ENCODE peak calls at places on chromosomes 16 and 17, in ten cellular contexts. W is left ventricle myocardium inferior; N is effector memory CD4-positive, alpha-beta T cell; Q is lower lobe of right lung; O is A549; Z is heart right ventricle; J is Caco-2; I is keratinocyte; E is adipocyte; T is neural progenitor cell. Y is an unnamed sample. For H3K4me1, the result is how much of the 10 kb centered on the place peaks cover.

GRCh38 chr16:1457489-1458245 is 13.3 kb upstream of the CCDC154 start:
- DNase-seq in W (no peak), N (no peak), Q (no peak), O (no peak), Z (peak), J (no peak), I (no peak), E (no peak), T (no peak), Y (no peak)

GRCh38 chr17:38851434-38851833 is 2.1 kb downstream of the RPL23 start:
- DNase-seq in W (no peak), N (no peak), Q (no peak), O (no peak), Z (no peak), J (no peak), I (no peak), E (no peak), T (no peak), Y (no peak)

GRCh38 chr16:1309888-1310831 is 724 bp downstream of the UBE2I start:
- DNase-seq in W (peak), N (peak), Q (peak), O (no peak), Z (peak), J (no peak), I (no peak), E (peak), T (no peak), Y (peak)

GRCh38 chr17:45114117-45114932 is 18.0 kb downstream of the PLCD3 start:
- DNase-seq in W (no peak), N (no peak), Q (no peak), O (no peak), Z (no peak), J (peak), I (no peak), E (no peak), T (no peak), Y (no peak)

GRCh38 chr17:36221187-36221586 is 10.3 kb downstream of the CCL4L2 start:
- DNase-seq in W (no peak), N (no peak), Q (no peak), O (no peak), Z (no peak), J (no peak), I (no peak), E (no peak), T (no peak), Y (no peak)

GRCh38 chr17:69361156-69361555 is 34.2 kb upstream of the ABCA5 start:
- DNase-seq in W (no peak), N (no peak), Q (no peak), O (no peak), Z (no peak), J (no peak), I (no peak), E (no peak), T (no peak), Y (no peak)

GRCh38 chr17:13425390-13425789 is 176.3 kb downstream of the HS3ST3A1 start:
- DNase-seq in W (no peak), N (no peak), Q (no peak), O (no peak), Z (no peak), J (no peak), I (no peak), E (no peak), T (no peak), Y (no peak)

GRCh38 chr17:47615766-47616424 is 33.8 kb upstream of the KPNB1 start:
- DNase-seq in W (no peak), N (no peak), Q (no peak), O (peak), Z (no peak), J (no peak), I (no peak), E (peak), T (peak), Y (no peak)

GRCh38 chr16:1772362-1772907 is at the start of gene EME2:
- DNase-seq in W (no peak), N (peak), Q (no peak), O (peak), Z (no peak), J (no peak), I (no peak), E (peak), T (peak), Y (no peak)

GRCh38 chr17:40106089-40106759 is 5.8 kb upstream of the NR1D1 start:
- DNase-seq in W (peak), N (no peak), Q (no peak), O (no peak), Z (no peak), J (no peak), I (no peak), E (no peak), T (no peak), Y (no peak)

GRCh38 chr17:5686246-5686645 is 101.9 kb upstream of the NLRP1 start:
- DNase-seq in W (no peak), N (no peak), Q (no peak), O (no peak), Z (no peak), J (no peak), I (no peak), E (no peak), T (no peak), Y (no peak)

GRCh38 chr16:67182288-67182687 is 1.5 kb downstream of the MATCAP1 start:
- DNase-seq in W (no peak), N (no peak), Q (no peak), O (no peak), Z (no peak), J (no peak), I (no peak), E (peak), T (no peak), Y (no peak)

GRCh38 chr17:8837438-8838075 is 29.9 kb downstream of the PIK3R6 start:
- DNase-seq in W (no peak), N (no peak), Q (no peak), O (no peak), Z (no peak), J (no peak), I (no peak), E (no peak), T (no peak), Y (no peak)

GRCh38 chr17:2688351-2689342 is 22.9 kb downstream of the CLUH start:
- DNase-seq in W (peak), N (no peak), Q (peak), O (no peak), Z (peak), J (peak), I (no peak), E (no peak), T (no peak), Y (peak)

GRCh38 chr16:21723532-21723931 is 59.8 kb downstream of the OTOA start:
- DNase-seq in W (no peak), N (no peak), Q (no peak), O (no peak), Z (no peak), J (no peak), I (no peak), E (no peak), T (no peak), Y (no peak)

GRCh38 chr17:53150101-53150698 is 672.5 kb upstream of the KIF2B start:
- DNase-seq in W (no peak), N (no peak), Q (no peak), O (peak), Z (no peak), J (no peak), I (no peak), E (no peak), T (peak), Y (no peak)

GRCh38 chr17:12180644-12181261 is 160.1 kb downstream of the MAP2K4 start:
- DNase-seq in W (no peak), N (no peak), Q (no peak), O (peak), Z (no peak), J (no peak), I (peak), E (peak), T (peak), Y (no peak)

GRCh38 chr16:10282367-10282766 is 100.1 kb upstream of the GRIN2A start:
- DNase-seq in W (no peak), N (no peak), Q (no peak), O (no peak), Z (no peak), J (no peak), I (no peak), E (no peak), T (no peak), Y (no peak)

GRCh38 chr17:71764507-71764906 is 356.3 kb upstream of the SOX9 start:
- DNase-seq in W (no peak), N (no peak), Q (no peak), O (peak), Z (no peak), J (peak), I (no peak), E (peak), T (peak), Y (no peak)

GRCh38 chr16:66534376-66534799 is 15.5 kb downstream of the TK2 start:
- DNase-seq in W (no peak), N (no peak), Q (no peak), O (no peak), Z (no peak), J (peak), I (no peak), E (no peak), T (no peak), Y (no peak)

GRCh38 chr17:27417596-27418365 is 38.5 kb upstream of the KSR1 start:
- DNase-seq in W (no peak), N (no peak), Q (no peak), O (no peak), Z (no peak), J (no peak), I (no peak), E (no peak), T (no peak), Y (no peak)

GRCh38 chr16:56119138-56119537 is 72.2 kb upstream of the GNAO1 start:
- DNase-seq in W (no peak), N (no peak), Q (no peak), O (no peak), Z (no peak), J (no peak), I (no peak), E (no peak), T (no peak), Y (no peak)

GRCh38 chr16:67449328-67449727 is 18.4 kb downstream of the HSD11B2 start:
- DNase-seq in W (peak), N (no peak), Q (no peak), O (no peak), Z (peak), J (no peak), I (no peak), E (no peak), T (no peak), Y (no peak)

GRCh38 chr17:33292981-33293867 is at the start of gene ASIC2:
- DNase-seq in W (no peak), N (no peak), Q (no peak), O (peak), Z (no peak), J (no peak), I (no peak), E (no peak), T (peak), Y (no peak)

GRCh38 chr17:57945999-57946797 is 9.0 kb downstream of the CUEDC1 start:
- DNase-seq in W (no peak), N (no peak), Q (no peak), O (no peak), Z (no peak), J (no peak), I (no peak), E (peak), T (no peak), Y (no peak)

GRCh38 chr17:77371117-77371887 is 230.5 kb downstream of the SEC14L1 start:
- DNase-seq in W (no peak), N (no peak), Q (peak), O (no peak), Z (no peak), J (no peak), I (no peak), E (peak), T (no peak), Y (no peak)

GRCh38 chr16:70395345-70395901 is 43.5 kb downstream of the ST3GAL2 start:
- DNase-seq in W (peak), N (peak), Q (peak), O (peak), Z (peak), J (peak), I (no peak), E (peak), T (peak), Y (no peak)

GRCh38 chr17:75371981-75372380 is 33.5 kb downstream of the GRB2 start:
- DNase-seq in W (no peak), N (no peak), Q (no peak), O (no peak), Z (no peak), J (no peak), I (no peak), E (no peak), T (no peak), Y (no peak)

GRCh38 chr17:50134206-50135110 is 4.5 kb upstream of the SAMD14 start:
- DNase-seq in W (no peak), N (no peak), Q (no peak), O (no peak), Z (no peak), J (no peak), I (no peak), E (no peak), T (no peak), Y (no peak)

GRCh38 chr17:40862985-40863733 is 3.9 kb downstream of the KRT12 start:
- DNase-seq in W (no peak), N (no peak), Q (no peak), O (no peak), Z (peak), J (no peak), I (no peak), E (no peak), T (peak), Y (no peak)

GRCh38 chr17:78529871-78530670 is 47.1 kb downstream of the DNAH17 start:
- DNase-seq in W (no peak), N (no peak), Q (peak), O (no peak), Z (no peak), J (no peak), I (no peak), E (no peak), T (no peak), Y (no peak)

GRCh38 chr16:17068524-17068923 is 402.2 kb downstream of the XYLT1 start:
- DNase-seq in W (no peak), N (no peak), Q (no peak), O (no peak), Z (no peak), J (no peak), I (no peak), E (no peak), T (no peak), Y (no peak)

GRCh38 chr17:15463363-15463762 is 4.1 kb downstream of the CDRT4 start:
- DNase-seq in W (peak), N (no peak), Q (no peak), O (peak), Z (no peak), J (no peak), I (no peak), E (peak), T (peak), Y (no peak)

GRCh38 chr17:44438634-44439033 is 49.2 kb upstream of the ITGA2B start:
- DNase-seq in W (no peak), N (no peak), Q (no peak), O (no peak), Z (no peak), J (no peak), I (no peak), E (no peak), T (peak), Y (no peak)

GRCh38 chr16:88387941-88388627 is 5.3 kb downstream of the ZNF469 start:
- DNase-seq in W (peak), N (no peak), Q (peak), O (peak), Z (peak), J (no peak), I (peak), E (peak), T (peak), Y (no peak)

GRCh38 chr16:17439580-17439979 is 31.2 kb downstream of the XYLT1 start:
- DNase-seq in W (no peak), N (no peak), Q (no peak), O (no peak), Z (no peak), J (no peak), I (no peak), E (no peak), T (no peak), Y (no peak)

GRCh38 chr16:75322706-75323105 is 71.3 kb upstream of the BCAR1 start:
- DNase-seq in W (no peak), N (no peak), Q (no peak), O (no peak), Z (no peak), J (no peak), I (no peak), E (peak), T (no peak), Y (no peak)

DNA sequence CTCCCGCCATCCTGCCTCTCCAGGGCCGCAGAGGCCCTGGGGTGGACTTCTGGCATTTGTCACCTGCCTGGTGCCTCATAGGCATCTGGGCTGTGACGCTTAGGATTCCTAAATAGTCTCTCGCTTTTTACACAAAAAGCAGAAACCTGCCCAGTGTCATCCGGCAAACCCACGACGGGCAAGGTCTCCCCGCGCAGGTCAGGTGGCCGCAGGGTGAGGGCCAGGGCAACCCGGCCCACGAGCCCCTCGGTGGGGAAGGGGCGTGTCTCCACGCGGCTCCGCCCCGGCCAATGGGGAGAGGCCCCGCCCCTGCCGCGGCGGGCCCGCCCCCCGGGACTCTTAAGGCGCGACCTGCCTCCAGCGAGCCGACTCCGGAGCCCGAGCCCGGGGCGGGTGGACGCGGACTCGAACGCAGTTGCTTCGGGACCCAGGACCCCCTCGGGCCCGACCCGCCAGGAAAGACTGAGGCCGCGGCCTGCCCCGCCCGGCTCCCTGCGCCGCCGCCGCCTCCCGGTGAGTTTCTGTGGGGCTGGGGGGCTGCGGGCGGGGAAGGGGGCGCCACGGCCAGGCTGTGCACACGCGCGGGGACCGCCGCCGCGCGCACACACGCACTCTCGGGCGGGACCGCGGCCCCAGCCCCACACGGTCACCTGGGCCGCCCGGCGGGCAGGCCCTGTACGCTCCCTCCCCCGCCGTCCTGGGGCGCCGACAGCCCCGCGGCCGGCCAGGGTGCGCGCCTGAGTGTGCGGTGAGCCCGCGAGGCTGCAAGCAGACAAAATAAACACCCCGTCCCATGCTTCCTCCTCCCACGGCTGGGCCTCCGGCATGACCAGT is at the start of gene VASN:
- DNase-seq in W (peak), N (peak), Q (peak), O (peak), Z (peak), J (peak), I (no peak), E (peak), T (peak), Y (peak)
- H3K4me1 ChIP-seq in W (half or more), N (under half), Q (half or more), O (half or more), Z (half or more), J (under half), I (under half), E (half or more), T (under half), Y (under half)

GRCh38 chr17:83028851-83029250 is 50.6 kb upstream of the METRNL start:
- DNase-seq in W (no peak), N (no peak), Q (no peak), O (no peak), Z (no peak), J (no peak), I (no peak), E (no peak), T (no peak), Y (no peak)
- H3K4me1 ChIP-seq in W (under half), N (under half), Q (under half), O (under half), Z (under half), J (under half), I (under half), E (under half), T (under half), Y (under half)

GRCh38 chr16:57628008-57628781 is at the start of gene ADGRG1:
- DNase-seq in W (peak), N (no peak), Q (peak), O (peak), Z (peak), J (no peak), I (peak), E (peak), T (peak), Y (peak)

GRCh38 chr16:57627184-57627871 is 1.1 kb upstream of the ADGRG1 start:
- DNase-seq in W (no peak), N (no peak), Q (no peak), O (peak), Z (no peak), J (no peak), I (no peak), E (peak), T (peak), Y (no peak)

GRCh38 chr16:57629516-57630401 is 1.3 kb downstream of the ADGRG1 start:
- DNase-seq in W (no peak), N (no peak), Q (no peak), O (no peak), Z (peak), J (no peak), I (no peak), E (no peak), T (no peak), Y (no peak)

GRCh38 chr16:57630402-57630787 is 2.0 kb downstream of the ADGRG1 start:
- DNase-seq in W (no peak), N (no peak), Q (no peak), O (no peak), Z (peak), J (no peak), I (no peak), E (no peak), T (no peak), Y (no peak)

DNA sequence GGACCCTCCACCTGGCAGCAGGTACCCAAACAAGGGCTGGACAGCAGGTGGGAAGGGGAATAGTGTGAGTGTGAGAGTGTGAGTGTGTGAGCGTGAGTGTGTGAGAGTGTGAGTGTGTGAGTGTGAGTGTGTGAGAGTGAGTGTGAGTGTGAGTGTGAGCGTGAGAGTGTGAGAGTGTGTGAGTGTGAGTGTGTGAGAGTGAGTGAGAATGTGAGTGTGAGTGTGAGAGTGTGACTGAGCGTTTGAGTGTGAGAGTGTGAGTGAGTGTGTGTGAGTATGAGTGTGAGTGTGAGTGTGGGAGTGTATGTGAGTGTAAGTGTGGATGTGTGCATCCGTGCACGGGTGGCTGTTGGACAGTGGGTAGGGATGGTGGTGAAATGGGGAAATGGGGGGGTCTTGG is 352 bp downstream of the ADGRG1 start:
- DNase-seq in W (no peak), N (no peak), Q (no peak), O (no peak), Z (no peak), J (no peak), I (no peak), E (no peak), T (no peak), Y (no peak)
- H3K4me1 ChIP-seq in W (half or more), N (under half), Q (under half), O (half or more), Z (under half), J (under half), I (under half), E (under half), T (under half), Y (under half)

GRCh38 chr16:4332083-4332482 is 16.2 kb downstream of the GLIS2 start:
- DNase-seq in W (no peak), N (no peak), Q (no peak), O (no peak), Z (no peak), J (no peak), I (no peak), E (no peak), T (no peak), Y (no peak)

GRCh38 chr16:4328580-4329353 is 12.9 kb downstream of the GLIS2 start:
- DNase-seq in W (peak), N (no peak), Q (no peak), O (no peak), Z (no peak), J (no peak), I (no peak), E (no peak), T (no peak), Y (no peak)

GRCh38 chr16:4332623-4333307 is 16.9 kb downstream of the GLIS2 start:
- DNase-seq in W (no peak), N (no peak), Q (no peak), O (no peak), Z (no peak), J (no peak), I (no peak), E (no peak), T (no peak), Y (no peak)

GRCh38 chr16:4329354-4329775 is 13.5 kb downstream of the GLIS2 start:
- DNase-seq in W (no peak), N (no peak), Q (no peak), O (no peak), Z (no peak), J (no peak), I (no peak), E (no peak), T (no peak), Y (no peak)

DNA sequence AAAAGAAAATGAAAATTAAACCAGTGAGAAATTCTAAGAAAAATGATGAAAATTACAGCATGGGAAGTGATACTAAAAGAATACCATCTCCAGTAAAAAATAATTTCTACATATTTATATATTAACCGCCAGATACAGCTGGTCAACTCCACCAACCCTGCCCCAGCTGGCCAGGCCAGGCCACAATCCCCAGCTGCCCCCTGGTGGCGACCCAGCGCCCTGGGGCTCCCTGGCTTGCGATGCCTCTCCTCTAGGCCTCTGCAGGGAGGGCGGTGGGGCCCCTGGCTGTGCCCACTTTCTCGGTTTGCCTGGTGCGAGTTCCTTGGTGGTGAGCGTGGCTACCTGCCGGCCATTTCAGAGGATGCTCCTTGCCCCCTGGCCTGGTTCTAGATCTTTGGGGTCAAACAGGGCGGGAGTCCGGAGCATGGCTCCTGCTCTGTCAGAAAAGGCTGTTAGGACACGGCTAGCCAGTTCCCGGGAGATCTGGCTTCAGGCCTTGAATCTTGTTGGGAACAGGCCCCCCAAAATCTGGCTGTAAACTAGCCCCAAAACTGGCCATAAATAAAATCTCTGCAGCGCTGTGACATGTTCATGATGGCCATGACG is 14.5 kb downstream of the GLIS2 start:
- DNase-seq in W (peak), N (peak), Q (peak), O (peak), Z (peak), J (peak), I (no peak), E (peak), T (peak), Y (peak)
- H3K4me1 ChIP-seq in W (half or more), N (under half), Q (under half), O (under half), Z (under half), J (under half), I (under half), E (under half), T (under half), Y (under half)

Y was measured in ascending aorta.